ENCODE peak calls at places on chromosomes 13 and 19, in four cellular contexts. S, D, Y and O are unnamed samples.

GRCh38 chr19:47241919-47242644 is 11.1 kb upstream of the BBC3 start:
- DNase-seq in S (no peak), Y (no peak), D (no peak), O (no peak)

GRCh38 chr13:68727165-68727564 is 1380.5 kb upstream of the ATXN8OS start:
- DNase-seq in S (no peak), D (peak; percentile 21), Y (no peak), O (no peak)

GRCh38 chr19:48760514-48761221 is 5.3 kb downstream of the FGF21 start:
- DNase-seq in D (no peak), Y (no peak), S (no peak), O (no peak)

GRCh38 chr19:40622773-40623075 is 21.6 kb downstream of the LTBP4 start:
- DNase-seq in S (no peak), D (no peak), Y (no peak), O (no peak)

GRCh38 chr19:39196860-39197562 is at the start of gene NCCRP1:
- DNase-seq in S (no peak), D (no peak), Y (no peak), O (no peak)

GRCh38 chr19:18291590-18292459 is 10.4 kb upstream of the JUND start:
- DNase-seq in D (peak; percentile 91), S (peak; percentile 64), Y (peak; percentile 82), O (peak; percentile 71)

GRCh38 chr19:43789029-43789428 is 8.3 kb upstream of the KCNN4 start:
- DNase-seq in Y (no peak), D (peak; percentile 54), S (peak; percentile 39), O (no peak)

GRCh38 chr13:32040689-32041088 is 9.1 kb downstream of the FRY start:
- DNase-seq in S (no peak), D (peak; percentile 55), Y (no peak), O (no peak)

GRCh38 chr19:55146078-55146647 is 2.8 kb downstream of the TNNT1 start:
- DNase-seq in Y (peak; percentile 79), D (no peak), S (no peak), O (no peak)

GRCh38 chr19:54345938-54346386 is 7.0 kb upstream of the LILRA4 start:
- DNase-seq in S (no peak), Y (no peak), D (no peak), O (no peak)

GRCh38 chr13:90868321-90868920 is 479.1 kb upstream of the MIR17HG start:
- DNase-seq in Y (peak; percentile 1), S (peak; percentile 17), D (peak; percentile 35), O (no peak)

GRCh38 chr19:3336680-3337523 is 29.5 kb upstream of the NFIC start:
- DNase-seq in D (peak; percentile 63), S (no peak), Y (no peak), O (peak; percentile 72)

GRCh38 chr13:110726726-110727125 is 13.2 kb downstream of the ING1 start:
- DNase-seq in S (no peak), Y (no peak), D (no peak), O (no peak)

GRCh38 chr19:20051841-20052768 is 12.8 kb upstream of the ZNF682 start:
- DNase-seq in S (peak; percentile 90), D (peak; percentile 99), Y (peak; percentile 89), O (peak; percentile 89)

GRCh38 chr19:8506402-8506957 is 4.0 kb upstream of the PRAM1 start:
- DNase-seq in D (no peak), S (no peak), Y (no peak), O (no peak)

GRCh38 chr19:10407102-10407501 is 3.8 kb upstream of the CDC37 start:
- DNase-seq in D (no peak), Y (no peak), S (no peak), O (no peak)

GRCh38 chr19:3479819-3480215 is 508 bp downstream of the SMIM24 start:
- DNase-seq in S (no peak), Y (no peak), D (no peak), O (no peak)

GRCh38 chr13:110938662-110939421 is 24.0 kb upstream of the ANKRD10 start:
- DNase-seq in Y (no peak), D (no peak), S (no peak), O (no peak)